ENCODE peak calls at places on chromosomes 1 and 21, in ten cellular contexts. J, O, I, Z, Q, Y, U, D, A and L are unnamed samples.

GRCh38 chr1:2556277-2557145 is at the start of gene TNFRSF14:
- DNase-seq in D (peak), O (peak), A (no peak), J (peak), Z (no peak), Y (peak), U (peak), Q (peak), I (peak), L (peak)

GRCh38 chr1:228955691-228956090 is 220.4 kb downstream of the RHOU start:
- DNase-seq in Q (no peak), J (no peak), I (no peak), Z (no peak), O (peak), U (no peak), A (no peak), Y (no peak), D (no peak), L (no peak)

GRCh38 chr1:186681136-186681535 is 913 bp upstream of the PTGS2 start:
- DNase-seq in J (no peak), Z (no peak), Q (no peak), O (peak), A (peak), D (no peak), I (no peak), Y (no peak), U (no peak), L (no peak)

GRCh38 chr1:62952596-62952995 is 168.7 kb downstream of the ATG4C start:
- DNase-seq in U (no peak), J (no peak), D (no peak), Z (no peak), Q (no peak), I (no peak), O (no peak), A (no peak), Y (no peak), L (no peak)

GRCh38 chr1:244963231-244963826 is 99.0 kb upstream of the HNRNPU start:
- DNase-seq in Y (no peak), D (no peak), Q (no peak), Z (no peak), I (no peak), J (no peak), O (peak), A (no peak), U (no peak), L (no peak)

GRCh38 chr1:199862047-199862446 is 165.5 kb upstream of the NR5A2 start:
- DNase-seq in I (no peak), Y (no peak), U (no peak), J (no peak), D (no peak), Z (no peak), O (no peak), A (no peak), Q (no peak), L (no peak)

GRCh38 chr1:223074427-223074826 is 68.6 kb downstream of the TLR5 start:
- DNase-seq in O (peak), Y (peak), Z (no peak), I (no peak), D (no peak), Q (no peak), U (no peak), J (no peak), A (no peak), L (no peak)

GRCh38 chr21:43767498-43767979 is 8.6 kb downstream of the CSTB start:
- DNase-seq in Y (no peak), A (no peak), I (no peak), Z (no peak), D (no peak), Q (no peak), U (no peak), O (no peak), J (no peak), L (no peak)

GRCh38 chr1:109248797-109249629 is at the start of gene CELSR2:
- DNase-seq in Q (peak), D (peak), A (peak), Y (peak), Z (peak), I (no peak), U (peak), J (peak), O (peak), L (peak)

GRCh38 chr1:40161888-40162397 is 756 bp downstream of the RLF start:
- DNase-seq in I (no peak), Y (no peak), Q (no peak), A (no peak), U (no peak), O (peak), Z (no peak), D (no peak), J (no peak), L (no peak)

GRCh38 chr1:90725961-90726715 is 9.0 kb upstream of the BARHL2 start:
- DNase-seq in D (no peak), O (peak), Y (no peak), J (no peak), Q (no peak), I (no peak), U (no peak), A (no peak), Z (peak), L (no peak)

GRCh38 chr1:201476670-201477344 is 7.8 kb upstream of the PHLDA3 start:
- DNase-seq in Y (no peak), Z (no peak), I (no peak), D (no peak), U (no peak), J (no peak), A (no peak), O (no peak), Q (peak), L (no peak)

GRCh38 chr1:153498746-153499145 is 37.0 kb downstream of the S100A6 start:
- DNase-seq in D (peak), Q (no peak), O (peak), U (no peak), Y (no peak), A (no peak), Z (no peak), J (no peak), I (no peak), L (no peak)

GRCh38 chr1:57124768-57125446 is 159.1 kb upstream of the C8B start:
- DNase-seq in Y (no peak), I (no peak), J (no peak), Q (no peak), A (no peak), D (no peak), U (no peak), Z (no peak), O (no peak), L (no peak)